ENCODE peak calls at places on chromosome 1, in six cellular contexts. L, H, X, S, F and Z are unnamed samples.

GRCh38 chr1:23574265-23574754 is 15.0 kb upstream of the ID3 start:
- DNase-seq in L (no peak), H (no peak), X (no peak), S (no peak), F (no peak), Z (no peak)

GRCh38 chr1:10693497-10694273 is 102.8 kb downstream of the CASZ1 start:
- DNase-seq in L (peak; percentile 68), H (no peak), X (no peak), S (peak; percentile 63), F (no peak), Z (peak; percentile 59)

GRCh38 chr1:205669341-205670142 is 10.8 kb downstream of the SLC45A3 start:
- DNase-seq in L (no peak), H (no peak), X (no peak), S (no peak), F (no peak), Z (peak; percentile 65)

GRCh38 chr1:199029855-199030254 is 391.0 kb downstream of the PTPRC start:
- DNase-seq in L (no peak), H (no peak), X (no peak), S (no peak), F (peak; percentile 26), Z (no peak)

GRCh38 chr1:9263984-9264929 is 28.4 kb upstream of the SPSB1 start:
- DNase-seq in L (no peak), H (no peak), X (no peak), S (no peak), F (no peak), Z (no peak)

GRCh38 chr1:5976726-5977493 is 15.3 kb downstream of the NPHP4 start:
- DNase-seq in L (no peak), H (no peak), X (no peak), S (no peak), F (no peak), Z (no peak)

GRCh38 chr1:201749059-201749458 is 79.9 kb upstream of the IPO9 start:
- DNase-seq in L (no peak), H (no peak), X (no peak), S (no peak), F (no peak), Z (no peak)

GRCh38 chr1:191608367-191608766 is 549.9 kb upstream of the RGS18 start:
- DNase-seq in L (no peak), H (no peak), X (peak; percentile 42), S (no peak), F (no peak), Z (no peak)

GRCh38 chr1:200890818-200891773 is 3.6 kb upstream of the INAVA start:
- DNase-seq in L (no peak), H (peak; percentile 38), X (no peak), S (peak; percentile 75), F (no peak), Z (no peak)

GRCh38 chr1:58779837-58780585 is 3.8 kb downstream of the JUN start:
- DNase-seq in L (no peak), H (peak; percentile 76), X (no peak), S (no peak), F (no peak), Z (no peak)

GRCh38 chr1:243730499-243731150 is 119.4 kb downstream of the AKT3 start:
- DNase-seq in L (peak; percentile 55), H (peak; percentile 39), X (no peak), S (no peak), F (no peak), Z (no peak)

GRCh38 chr1:181126871-181127587 is 38.5 kb downstream of the IER5 start:
- DNase-seq in L (peak; percentile 66), H (no peak), X (no peak), S (no peak), F (no peak), Z (no peak)

GRCh38 chr1:191306916-191307315 is 829.3 kb upstream of the BRINP3 start:
- DNase-seq in L (no peak), H (no peak), X (no peak), S (no peak), F (no peak), Z (no peak)

GRCh38 chr1:55428944-55429931 is 214.1 kb upstream of the USP24 start:
- DNase-seq in L (peak; percentile 60), H (peak; percentile 19), X (peak; percentile 90), S (no peak), F (peak; percentile 94), Z (no peak)

GRCh38 chr1:214050513-214051401 is 63.0 kb downstream of the PROX1 start:
- DNase-seq in L (no peak), H (no peak), X (no peak), S (no peak), F (no peak), Z (no peak)

GRCh38 chr1:183685112-183685713 is 32.1 kb upstream of the APOBEC4 start:
- DNase-seq in L (no peak), H (no peak), X (peak; percentile 9), S (peak; percentile 11), F (no peak), Z (no peak)

GRCh38 chr1:15951341-15952153 is 24.4 kb downstream of the ZBTB17 start:
- DNase-seq in L (no peak), H (no peak), X (no peak), S (no peak), F (no peak), Z (no peak)

GRCh38 chr1:3466366-3467075 is 12.1 kb downstream of the ARHGEF16 start:
- DNase-seq in L (peak; percentile 34), H (no peak), X (no peak), S (no peak), F (no peak), Z (no peak)

GRCh38 chr1:117096871-117097842 is 24.4 kb downstream of the TRIM45 start:
- DNase-seq in L (no peak), H (no peak), X (no peak), S (no peak), F (no peak), Z (no peak)

GRCh38 chr1:11479375-11479979 is 522 bp downstream of the DISP3 start:
- DNase-seq in L (no peak), H (no peak), X (no peak), S (no peak), F (no peak), Z (no peak)

GRCh38 chr1:19448491-19449439 is 36.6 kb downstream of the CAPZB start:
- DNase-seq in L (peak; percentile 60), H (no peak), X (no peak), S (peak; percentile 29), F (peak; percentile 85), Z (no peak)

GRCh38 chr1:197638316-197638715 is 137.0 kb downstream of the DENND1B start:
- DNase-seq in L (no peak), H (no peak), X (no peak), S (no peak), F (no peak), Z (no peak)

GRCh38 chr1:59699227-59699847 is 115.4 kb upstream of the HOOK1 start:
- DNase-seq in L (no peak), H (no peak), X (no peak), S (peak; percentile 25), F (no peak), Z (no peak)

GRCh38 chr1:19305880-19306279 is 6.1 kb downstream of the AKR7A2 start:
- DNase-seq in L (no peak), H (no peak), X (no peak), S (no peak), F (no peak), Z (no peak)

GRCh38 chr1:224127925-224128819 is 14.3 kb downstream of the FBXO28 start:
- DNase-seq in L (no peak), H (no peak), X (no peak), S (no peak), F (no peak), Z (no peak)

DNA sequence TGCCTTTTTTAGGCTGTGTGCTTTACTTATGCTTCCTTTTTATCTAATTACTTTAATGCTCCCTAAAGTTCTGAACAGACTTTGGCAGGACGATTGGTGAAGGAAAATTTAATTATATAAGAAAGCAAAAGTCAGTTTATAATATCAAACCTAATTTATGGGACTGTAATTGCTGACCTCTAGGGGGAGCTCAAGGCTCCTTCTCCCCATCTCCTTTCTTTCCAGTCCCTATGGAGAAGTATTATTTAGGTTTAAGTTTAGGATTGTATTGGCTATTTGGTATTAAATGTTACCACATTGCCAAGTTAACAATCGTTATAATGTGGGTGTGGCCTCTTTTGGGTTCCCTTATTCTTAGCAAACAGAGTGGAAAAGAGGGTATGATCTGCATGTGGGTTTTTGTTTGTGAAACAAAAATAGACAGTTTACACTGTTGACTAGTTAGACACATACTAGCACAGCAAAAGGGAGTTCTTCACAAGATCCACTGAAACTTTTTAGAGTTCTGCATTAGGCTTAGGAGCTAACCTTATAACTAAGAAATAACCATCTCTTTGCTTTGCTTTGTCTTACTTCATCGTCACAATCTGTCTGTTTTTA is 48.2 kb upstream of the TNFSF4 start:
- DNase-seq in L (no peak), H (no peak), X (no peak), S (peak; percentile 4), F (peak; percentile 13), Z (no peak)
- TF ChIP-seq CTCF in L (peak; percentile 70), H (no peak), X (peak; percentile 69), S (peak; percentile 78), F (peak; percentile 80), Z (peak; percentile 74)

GRCh38 chr1:26471498-26472329 is 526 bp upstream of the HMGN2 start:
- DNase-seq in L (peak; percentile 90), H (peak; percentile 56), X (no peak), S (peak; percentile 72), F (peak; percentile 32), Z (no peak)
- TF ChIP-seq CTCF in L (no peak), H (no peak), X (no peak), S (no peak), F (no peak), Z (no peak)

DNA sequence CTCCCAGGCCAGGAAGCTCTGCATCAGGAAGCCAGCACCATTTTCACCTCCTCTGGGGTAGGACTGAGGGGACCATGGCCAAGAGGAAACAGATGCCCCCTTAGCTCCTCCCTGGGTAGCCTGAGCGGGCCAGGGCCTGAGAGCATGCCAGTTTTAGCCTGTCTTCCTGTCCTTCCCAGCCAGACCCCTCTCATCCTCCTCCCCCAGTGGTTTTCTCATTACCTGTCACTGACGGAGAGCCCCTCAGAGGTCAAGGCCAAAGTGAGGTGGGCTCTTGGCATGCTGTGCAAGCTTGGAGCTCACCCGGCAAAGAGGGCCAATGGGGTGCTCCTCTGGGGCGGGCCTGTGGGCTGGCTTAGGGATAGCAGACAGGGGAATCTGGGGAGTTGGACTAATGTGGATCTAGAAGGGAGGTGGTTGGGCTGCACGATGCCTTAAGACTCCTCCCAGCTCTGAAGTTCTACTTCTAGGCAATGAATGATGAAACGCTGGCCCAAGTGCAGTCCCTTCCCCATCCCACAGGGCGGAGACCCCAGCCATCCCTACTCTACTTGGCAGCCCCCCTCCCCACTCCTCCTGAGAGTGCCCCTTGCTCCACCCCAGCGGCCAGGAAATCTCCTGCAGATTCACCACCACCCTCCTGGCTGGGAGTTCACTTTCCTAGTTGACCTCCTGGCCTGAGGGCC is 9.5 kb upstream of the LMNA start:
- DNase-seq in L (no peak), H (no peak), X (no peak), S (no peak), F (no peak), Z (no peak)
- TF ChIP-seq CTCF in L (no peak), H (no peak), X (no peak), S (no peak), F (no peak), Z (no peak)

DNA sequence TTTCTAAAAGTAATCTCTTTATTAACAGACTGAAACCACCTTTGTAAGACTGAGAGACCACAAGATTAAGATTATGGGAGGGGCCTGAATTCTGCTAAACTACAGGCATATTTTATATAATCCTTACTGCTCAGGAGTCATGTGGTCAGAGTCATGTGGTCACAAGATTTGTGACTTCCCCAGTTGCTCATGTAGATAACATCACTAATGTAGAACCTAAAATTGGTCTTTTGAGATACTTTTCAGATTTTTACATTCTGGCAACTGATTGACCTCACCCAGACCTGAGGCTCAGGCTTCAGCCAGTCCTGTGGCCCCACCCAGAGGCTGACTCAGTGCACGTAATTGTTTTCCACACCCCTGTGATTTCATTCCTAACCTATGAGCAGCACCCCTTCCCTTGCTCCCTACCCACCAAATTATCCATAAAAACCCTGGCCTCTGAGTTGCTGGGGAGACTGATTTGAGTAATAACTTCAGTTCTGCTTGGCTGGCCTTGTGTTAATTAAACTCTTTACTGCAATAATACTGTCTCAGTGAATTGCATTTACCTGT is 41.8 kb upstream of the ZNF326 start:
- DNase-seq in L (no peak), H (no peak), X (peak; percentile 79), S (peak; percentile 9), F (peak; percentile 47), Z (no peak)
- TF ChIP-seq CTCF in L (no peak), H (no peak), X (no peak), S (no peak), F (no peak), Z (no peak)